ENCODE peak calls at places on chromosomes 1 and 21, in nine cellular contexts. W is stimulated activated CD4-positive, alpha-beta T cell treated with anti-CD3 and anti-CD28 coated beads, Interleukin-15, amount 100 ng/mL, for 48 hours; H is dermis microvascular lymphatic vessel endothelial cell; M is iPS-NIHi11; P is GM23338; S is foreskin keratinocyte; X is CD8-positive, alpha-beta memory T cell; T is activated CD4-positive, alpha-beta memory T cell treated with anti-CD3 and anti-CD28 coated beads for 36 hours; F is NCI-H69. K is an unnamed sample.

GRCh38 chr1:28895896-28896608 is 18.3 kb upstream of the EPB41 start:
- DNase-seq in W (no peak), H (no peak), M (no peak), P (no peak), S (no peak), X (no peak), T (no peak), F (no peak), K (no peak)

GRCh38 chr1:153540394-153541361 is at the start of gene S100A5:
- DNase-seq in W (peak), H (no peak), M (no peak), P (no peak), S (no peak), X (peak), T (peak), F (peak), K (no peak)

GRCh38 chr1:117826551-117827078 is 102.8 kb downstream of the GDAP2 start:
- DNase-seq in W (no peak), H (peak), M (no peak), P (no peak), S (peak), X (no peak), T (no peak), F (no peak), K (peak)

GRCh38 chr1:206449566-206449965 is 20.7 kb upstream of the IKBKE start:
- DNase-seq in W (no peak), H (no peak), M (no peak), P (no peak), S (no peak), X (no peak), T (no peak), F (no peak), K (no peak)

GRCh38 chr1:40133839-40134238 is 27.3 kb upstream of the RLF start:
- DNase-seq in W (no peak), H (no peak), M (no peak), P (no peak), S (no peak), X (no peak), T (no peak), F (no peak), K (peak)

GRCh38 chr1:242129103-242129502 is 130.2 kb upstream of the MAP1LC3C start:
- DNase-seq in W (no peak), H (no peak), M (peak), P (peak), S (peak), X (no peak), T (no peak), F (peak), K (peak)

GRCh38 chr1:35451125-35451528 is 106.1 kb downstream of the KIAA0319L start:
- DNase-seq in W (peak), H (peak), M (peak), P (peak), S (no peak), X (peak), T (peak), F (peak), K (peak)

GRCh38 chr21:33059319-33059894 is 10.5 kb upstream of the OLIG1 start:
- DNase-seq in W (no peak), H (no peak), M (no peak), P (no peak), S (no peak), X (peak), T (no peak), F (no peak), K (no peak)

GRCh38 chr1:156704930-156705320 is 458 bp downstream of the CRABP2 start:
- DNase-seq in W (peak), H (no peak), M (no peak), P (peak), S (no peak), X (no peak), T (peak), F (peak), K (peak)

GRCh38 chr1:88731475-88731874 is 47.4 kb downstream of the PKN2 start:
- DNase-seq in W (no peak), H (peak), M (no peak), P (no peak), S (peak), X (no peak), T (no peak), F (peak), K (peak)

GRCh38 chr1:1150100-1150499 is 23.6 kb upstream of the TTLL10 start:
- DNase-seq in W (no peak), H (no peak), M (no peak), P (no peak), S (no peak), X (no peak), T (no peak), F (peak), K (no peak)

GRCh38 chr1:94686882-94687281 is 133.3 kb upstream of the SLC44A3 start:
- DNase-seq in W (no peak), H (no peak), M (no peak), P (no peak), S (no peak), X (no peak), T (no peak), F (no peak), K (no peak)

GRCh38 chr1:201309420-201309819 is 26.1 kb downstream of the PKP1 start:
- DNase-seq in W (no peak), H (peak), M (peak), P (peak), S (peak), X (no peak), T (peak), F (peak), K (peak)

GRCh38 chr1:33339413-33339812 is 18.5 kb upstream of the A3GALT2 start:
- DNase-seq in W (no peak), H (no peak), M (no peak), P (no peak), S (no peak), X (no peak), T (no peak), F (no peak), K (no peak)

GRCh38 chr1:18926315-18927081 is 24.1 kb upstream of the ALDH4A1 start:
- DNase-seq in W (peak), H (peak), M (peak), P (no peak), S (peak), X (peak), T (peak), F (no peak), K (peak)

GRCh38 chr1:21324368-21325137 is 34.3 kb upstream of the ECE1 start:
- DNase-seq in W (peak), H (no peak), M (no peak), P (no peak), S (peak), X (no peak), T (peak), F (peak), K (peak)

GRCh38 chr1:206111528-206111927 is 5.7 kb downstream of the AVPR1B start:
- DNase-seq in W (no peak), H (no peak), M (no peak), P (no peak), S (no peak), X (no peak), T (no peak), F (no peak), K (peak)

GRCh38 chr1:240854367-240854766 is 242.4 kb upstream of the GREM2 start:
- DNase-seq in W (no peak), H (no peak), M (no peak), P (no peak), S (no peak), X (no peak), T (no peak), F (no peak), K (peak)

GRCh38 chr1:36737767-36738166 is 255.1 kb upstream of the CSF3R start:
- DNase-seq in W (no peak), H (no peak), M (no peak), P (no peak), S (no peak), X (no peak), T (no peak), F (peak), K (no peak)

GRCh38 chr1:66271216-66271903 is 262.6 kb upstream of the SGIP1 start:
- DNase-seq in W (peak), H (peak), M (peak), P (peak), S (peak), X (no peak), T (peak), F (peak), K (peak)

GRCh38 chr1:163440090-163440489 is 118.3 kb downstream of the NUF2 start:
- DNase-seq in W (no peak), H (no peak), M (no peak), P (no peak), S (no peak), X (no peak), T (no peak), F (peak), K (no peak)

GRCh38 chr1:42017730-42018129 is 99.0 kb upstream of the HIVEP3 start:
- DNase-seq in W (no peak), H (no peak), M (no peak), P (no peak), S (no peak), X (no peak), T (no peak), F (no peak), K (no peak)

GRCh38 chr1:164311376-164311775 is 247.6 kb upstream of the PBX1 start:
- DNase-seq in W (no peak), H (no peak), M (no peak), P (no peak), S (no peak), X (no peak), T (no peak), F (no peak), K (no peak)